ENCODE peak calls at places on chromosomes 2 and 18, in eight cellular contexts. C is uterus, F is fibroblast of lung, K is coronary artery, M is foreskin fibroblast, H is lung, A is WERI-Rb-1, Q is fibroblast of mammary gland. E is an unnamed sample.

GRCh38 chr18:77059294-77059916 is 73.2 kb downstream of the MBP start:
- DNase-seq in C (no peak), F (peak), K (no peak), M (peak), H (no peak), A (peak), Q (peak), E (no peak)

GRCh38 chr2:230443540-230443939 is 27.5 kb downstream of the SP100 start:
- DNase-seq in C (no peak), F (peak), K (no peak), M (peak), H (no peak), A (no peak), Q (peak), E (peak)

GRCh38 chr2:184026961-184027360 is 571.4 kb upstream of the ZNF804A start:
- DNase-seq in C (no peak), F (no peak), K (no peak), M (no peak), H (no peak), A (no peak), Q (no peak), E (no peak)

GRCh38 chr18:31209041-31209440 is 46.4 kb upstream of the DSC1 start:
- DNase-seq in C (no peak), F (peak), K (no peak), M (no peak), H (no peak), A (no peak), Q (no peak), E (no peak)

GRCh38 chr2:86417961-86418360 is 23.2 kb upstream of the KDM3A start:
- DNase-seq in C (no peak), F (peak), K (no peak), M (no peak), H (no peak), A (no peak), Q (peak), E (no peak)

GRCh38 chr2:127901339-127902072 is 15.8 kb upstream of the AMMECR1L start:
- DNase-seq in C (peak), F (no peak), K (no peak), M (no peak), H (no peak), A (no peak), Q (peak), E (no peak)

GRCh38 chr2:15178946-15179345 is 382.2 kb downstream of the NBAS start:
- DNase-seq in C (no peak), F (no peak), K (no peak), M (no peak), H (no peak), A (no peak), Q (no peak), E (no peak)

GRCh38 chr2:178450574-178451429 is at the start of the genes PJVK and PRKRA:
- DNase-seq in C (peak), F (peak), K (peak), M (peak), H (peak), A (peak), Q (peak), E (peak)

GRCh38 chr18:79496237-79496977 is 100.7 kb downstream of the NFATC1 start:
- DNase-seq in C (peak), F (no peak), K (no peak), M (no peak), H (no peak), A (no peak), Q (no peak), E (no peak)

GRCh38 chr18:63138469-63139340 is 180.9 kb downstream of the BCL2 start:
- DNase-seq in C (no peak), F (no peak), K (no peak), M (peak), H (no peak), A (no peak), Q (no peak), E (no peak)

GRCh38 chr2:46335404-46335965 is 38.3 kb downstream of the EPAS1 start:
- DNase-seq in C (peak), F (peak), K (peak), M (peak), H (no peak), A (no peak), Q (peak), E (peak)

GRCh38 chr18:80253871-80254492 is 6.7 kb upstream of the PARD6G start:
- DNase-seq in C (no peak), F (no peak), K (peak), M (no peak), H (peak), A (no peak), Q (peak), E (no peak)

GRCh38 chr2:46487667-46488333 is 8.4 kb downstream of the TMEM247 start:
- DNase-seq in C (peak), F (peak), K (peak), M (peak), H (peak), A (no peak), Q (peak), E (peak)

GRCh38 chr2:70552501-70553333 is 909 bp downstream of the TGFA start:
- DNase-seq in C (no peak), F (no peak), K (no peak), M (no peak), H (no peak), A (peak), Q (no peak), E (no peak)

GRCh38 chr2:61995059-61995458 is 89.6 kb downstream of the COMMD1 start:
- DNase-seq in C (no peak), F (no peak), K (no peak), M (no peak), H (no peak), A (no peak), Q (no peak), E (no peak)

GRCh38 chr18:52764271-52764670 is 424.3 kb downstream of the DCC start:
- DNase-seq in C (no peak), F (no peak), K (no peak), M (no peak), H (no peak), A (no peak), Q (no peak), E (no peak)

GRCh38 chr2:210199186-210199765 is 26.0 kb downstream of the ACADL start:
- DNase-seq in C (no peak), F (peak), K (no peak), M (peak), H (no peak), A (no peak), Q (peak), E (no peak)

GRCh38 chr2:237556773-237557632 is 9.4 kb upstream of the PRLH start:
- DNase-seq in C (no peak), F (no peak), K (no peak), M (no peak), H (no peak), A (no peak), Q (no peak), E (no peak)

GRCh38 chr18:3889803-3890202 is 439.8 kb downstream of the TGIF1 start:
- DNase-seq in C (no peak), F (peak), K (no peak), M (peak), H (no peak), A (no peak), Q (peak), E (no peak)

GRCh38 chr18:76588591-76589303 is 93.7 kb upstream of the ZNF516 start:
- DNase-seq in C (no peak), F (peak), K (no peak), M (no peak), H (no peak), A (peak), Q (no peak), E (no peak)

GRCh38 chr2:162316590-162316989 is 1.9 kb downstream of the IFIH1 start:
- DNase-seq in C (no peak), F (no peak), K (no peak), M (no peak), H (no peak), A (no peak), Q (no peak), E (no peak)

GRCh38 chr2:188580738-188581137 is 289.1 kb downstream of the GULP1 start:
- DNase-seq in C (no peak), F (peak), K (no peak), M (no peak), H (no peak), A (no peak), Q (no peak), E (no peak)

GRCh38 chr2:171390941-171391516 is 42.8 kb downstream of the METTL8 start:
- DNase-seq in C (no peak), F (peak), K (no peak), M (peak), H (no peak), A (no peak), Q (peak), E (no peak)

GRCh38 chr2:147773479-147773878 is 71.3 kb upstream of the ACVR2A start:
- DNase-seq in C (no peak), F (no peak), K (no peak), M (no peak), H (no peak), A (no peak), Q (no peak), E (no peak)

GRCh38 chr2:106142683-106143082 is 51.4 kb downstream of the UXS1 start:
- DNase-seq in C (no peak), F (peak), K (no peak), M (no peak), H (no peak), A (no peak), Q (peak), E (no peak)

GRCh38 chr2:239856620-239857285 is 168.4 kb downstream of the NDUFA10 start:
- DNase-seq in C (no peak), F (no peak), K (no peak), M (no peak), H (no peak), A (no peak), Q (no peak), E (no peak)

GRCh38 chr18:62688743-62689317 is 26.5 kb upstream of the PHLPP1 start:
- DNase-seq in C (no peak), F (no peak), K (no peak), M (no peak), H (no peak), A (no peak), Q (no peak), E (no peak)

GRCh38 chr2:128436498-128437180 is 118.0 kb upstream of the HS6ST1 start:
- DNase-seq in C (no peak), F (no peak), K (no peak), M (no peak), H (no peak), A (no peak), Q (peak), E (no peak)

GRCh38 chr18:57813245-57813644 is 10.1 kb upstream of the ATP8B1 start:
- DNase-seq in C (no peak), F (peak), K (no peak), M (peak), H (no peak), A (no peak), Q (peak), E (peak)

GRCh38 chr18:22709288-22710060 is 223.7 kb upstream of the RBBP8 start:
- DNase-seq in C (peak), F (peak), K (no peak), M (no peak), H (no peak), A (no peak), Q (peak), E (no peak)

GRCh38 chr2:50065845-50066244 is 911.5 kb upstream of the FSHR start:
- DNase-seq in C (no peak), F (no peak), K (no peak), M (no peak), H (no peak), A (no peak), Q (no peak), E (no peak)

GRCh38 chr2:227460079-227460485 is 11.9 kb upstream of the AGFG1 start:
- DNase-seq in C (no peak), F (peak), K (no peak), M (peak), H (no peak), A (no peak), Q (peak), E (no peak)

GRCh38 chr2:27901219-27901618 is 10.7 kb downstream of the BABAM2 start:
- DNase-seq in C (no peak), F (peak), K (no peak), M (peak), H (no peak), A (no peak), Q (peak), E (no peak)

GRCh38 chr2:158072361-158072760 is 29.3 kb upstream of the UPP2 start:
- DNase-seq in C (no peak), F (no peak), K (no peak), M (no peak), H (no peak), A (no peak), Q (no peak), E (no peak)

GRCh38 chr2:195535911-195536522 is 121.0 kb upstream of the SLC39A10 start:
- DNase-seq in C (no peak), F (no peak), K (no peak), M (no peak), H (peak), A (no peak), Q (no peak), E (no peak)

GRCh38 chr2:195533771-195534642 is 123.0 kb upstream of the SLC39A10 start:
- DNase-seq in C (no peak), F (peak), K (peak), M (peak), H (peak), A (no peak), Q (peak), E (peak)

GRCh38 chr2:195531754-195532153 is 125.3 kb upstream of the SLC39A10 start:
- DNase-seq in C (no peak), F (peak), K (no peak), M (no peak), H (no peak), A (no peak), Q (peak), E (no peak)

GRCh38 chr2:195532628-195533271 is 124.3 kb upstream of the SLC39A10 start:
- DNase-seq in C (no peak), F (peak), K (no peak), M (no peak), H (no peak), A (no peak), Q (no peak), E (no peak)

GRCh38 chr2:195532255-195532627 is 124.8 kb upstream of the SLC39A10 start:
- DNase-seq in C (no peak), F (no peak), K (no peak), M (no peak), H (no peak), A (no peak), Q (no peak), E (no peak)
- H3K4me3 ChIP-seq in C (no peak), F (no peak), K (no peak), M (no peak), H (no peak), A (no peak), Q (no peak), E (no peak)

GRCh38 chr2:82282111-82282882 is 1977.7 kb upstream of the LRRTM1 start:
- DNase-seq in C (no peak), F (no peak), K (no peak), M (no peak), H (no peak), A (peak), Q (no peak), E (no peak)
- TF ChIP-seq CTCF in C (no peak), F (no peak), K (no peak), M (no peak), H (no peak), A (peak), Q (no peak), E (no peak)

GRCh38 chr2:160493227-160494028 is at the start of gene RBMS1:
- DNase-seq in C (peak), F (peak), K (peak), M (peak), H (peak), A (peak), Q (peak), E (no peak)

GRCh38 chr2:160490760-160491367 is 2.7 kb downstream of the RBMS1 start:
- DNase-seq in C (no peak), F (no peak), K (no peak), M (no peak), H (no peak), A (no peak), Q (peak), E (no peak)

GRCh38 chr2:160491922-160492371 is 1.7 kb downstream of the RBMS1 start:
- DNase-seq in C (no peak), F (peak), K (no peak), M (peak), H (no peak), A (no peak), Q (peak), E (peak)

GRCh38 chr2:160494243-160494642 is 636 bp upstream of the RBMS1 start:
- DNase-seq in C (no peak), F (peak), K (no peak), M (no peak), H (no peak), A (no peak), Q (no peak), E (no peak)

DNA sequence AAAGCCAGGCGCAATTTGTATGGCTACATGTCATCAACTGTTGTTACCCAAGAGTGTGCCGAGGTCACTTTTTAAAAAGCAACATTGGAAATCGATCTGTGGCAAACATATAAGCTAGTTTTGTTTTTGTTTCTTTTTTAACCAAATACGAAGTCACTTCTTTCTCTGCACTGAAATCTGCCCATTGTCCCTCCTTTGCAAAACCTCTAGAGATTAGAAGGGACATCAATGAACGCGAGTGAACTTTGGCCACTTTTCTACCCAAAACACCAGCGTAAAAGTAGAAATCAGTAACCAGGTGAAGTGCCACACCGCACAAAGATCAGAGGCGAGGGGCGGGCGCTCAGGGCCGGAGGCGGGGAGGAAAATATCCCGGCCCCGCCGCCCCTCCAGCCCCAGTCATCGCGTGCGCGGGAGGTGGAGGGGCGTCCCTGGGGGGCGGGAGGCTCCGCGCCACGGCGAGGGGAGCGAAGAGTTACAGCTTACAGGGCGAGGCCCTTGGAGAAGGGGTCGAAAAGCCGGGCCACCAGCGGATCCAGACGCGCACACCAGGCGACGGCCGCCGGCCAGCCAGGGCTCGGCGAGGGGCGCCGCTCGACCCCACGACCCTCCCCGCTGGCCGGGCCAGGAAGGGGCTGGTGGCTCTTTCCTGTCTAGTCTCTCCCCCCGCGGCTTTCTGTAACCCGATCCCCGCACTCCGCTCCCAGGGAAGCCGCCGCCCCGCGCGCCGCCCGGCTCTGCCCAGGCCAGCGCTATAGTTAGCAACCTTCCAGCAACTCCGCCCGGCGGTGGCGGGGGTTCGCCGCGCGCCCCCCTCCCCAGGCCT is 993 bp downstream of the RBMS1 start:
- DNase-seq in C (peak), F (peak), K (peak), M (peak), H (peak), A (peak), Q (peak), E (no peak)
- H3K4me3 ChIP-seq in C (peak), F (peak), K (peak), M (peak), H (peak), A (peak), Q (peak), E (peak)

GRCh38 chr18:29882620-29883019 is 1159.9 kb downstream of the DSC3 start:
- DNase-seq in C (no peak), F (peak), K (no peak), M (no peak), H (no peak), A (no peak), Q (no peak), E (no peak)

GRCh38 chr18:29874519-29875098 is 1167.9 kb downstream of the DSC3 start:
- DNase-seq in C (no peak), F (peak), K (no peak), M (no peak), H (no peak), A (peak), Q (peak), E (no peak)

GRCh38 chr18:29883114-29883513 is 1159.4 kb downstream of the DSC3 start:
- DNase-seq in C (no peak), F (no peak), K (no peak), M (no peak), H (no peak), A (no peak), Q (no peak), E (no peak)

DNA sequence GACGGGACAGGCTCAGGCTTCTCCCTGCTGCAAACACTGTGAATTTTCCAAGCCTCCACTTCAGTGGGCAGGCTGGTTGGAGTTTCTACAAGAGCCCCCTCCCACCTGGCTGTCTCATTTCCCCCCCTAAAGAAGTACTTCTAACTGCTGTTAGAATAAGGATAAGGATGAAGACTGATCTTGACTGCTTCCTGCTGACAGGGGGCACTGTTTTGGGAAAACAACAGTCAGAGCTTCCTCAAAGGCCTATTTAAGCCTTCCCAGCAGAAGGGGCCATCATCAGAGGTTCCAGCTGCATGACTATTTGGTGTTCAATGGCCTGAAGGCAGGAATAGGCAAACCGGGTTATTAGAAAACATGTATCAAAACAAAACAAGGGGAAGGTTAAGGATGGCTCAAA is 1162.8 kb downstream of the DSC3 start:
- DNase-seq in C (no peak), F (no peak), K (no peak), M (no peak), H (no peak), A (no peak), Q (no peak), E (no peak)
- TF ChIP-seq CTCF in C (no peak), F (no peak), K (no peak), M (no peak), H (no peak), A (peak), Q (no peak), E (no peak)

GRCh38 chr2:79272616-79273015 is 113.1 kb upstream of the REG3A start:
- DNase-seq in C (no peak), F (no peak), K (no peak), M (no peak), H (no peak), A (no peak), Q (no peak), E (no peak)

GRCh38 chr2:79275863-79276262 is 116.3 kb upstream of the REG3A start:
- DNase-seq in C (no peak), F (no peak), K (no peak), M (no peak), H (no peak), A (no peak), Q (no peak), E (no peak)

GRCh38 chr2:79271456-79271855 is 111.9 kb upstream of the REG3A start:
- DNase-seq in C (no peak), F (no peak), K (no peak), M (no peak), H (no peak), A (no peak), Q (no peak), E (no peak)

DNA sequence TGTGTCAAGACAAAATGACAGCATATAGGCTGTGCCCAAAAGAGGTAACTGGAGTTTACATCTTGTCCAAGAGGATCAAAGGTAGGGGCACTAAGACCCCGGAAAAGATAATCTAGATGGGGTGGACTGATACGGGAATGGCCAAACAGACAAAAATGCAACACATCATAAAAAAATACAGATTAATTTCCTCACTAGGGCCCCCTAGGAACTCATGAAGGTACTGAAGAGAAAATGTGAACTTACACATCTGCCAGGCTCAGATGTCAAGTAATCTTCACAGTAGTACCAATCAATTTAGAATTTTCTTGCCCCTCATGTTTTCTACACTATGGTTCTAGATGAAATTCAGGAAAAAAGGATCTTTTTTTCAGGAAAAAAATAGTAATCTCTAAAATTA is 115.6 kb upstream of the REG3A start:
- DNase-seq in C (no peak), F (no peak), K (no peak), M (no peak), H (no peak), A (no peak), Q (no peak), E (no peak)
- H3K4me3 ChIP-seq in C (no peak), F (no peak), K (no peak), M (no peak), H (no peak), A (no peak), Q (no peak), E (no peak)

E was measured in AG04449.